ENCODE peak calls at places on chromosomes 7 and 10, in ten cellular contexts. H, O, D, F, Y, M, X, S, I and W are unnamed samples.

GRCh38 chr7:107150375-107151073 is 18.3 kb upstream of the HBP1 start:
- DNase-seq in F (peak), Y (peak), S (no peak), X (peak), H (no peak), D (peak), O (peak), I (peak), M (peak), W (peak)

GRCh38 chr7:130543611-130544010 is 51.7 kb downstream of the MEST start:
- DNase-seq in I (no peak), D (no peak), O (no peak), S (no peak), X (no peak), M (no peak), H (no peak), Y (no peak), F (no peak), W (no peak)

GRCh38 chr7:5672468-5672867 is 109.0 kb downstream of the RNF216 start:
- DNase-seq in H (no peak), O (no peak), I (no peak), F (no peak), M (no peak), D (no peak), X (no peak), Y (no peak), S (no peak), W (no peak)

GRCh38 chr10:69382382-69383117 is 34.2 kb downstream of the TACR2 start:
- DNase-seq in O (no peak), Y (no peak), I (no peak), S (no peak), X (no peak), H (peak), F (peak), M (peak), D (no peak), W (peak)

GRCh38 chr7:124390301-124390700 is 357.4 kb upstream of the TMEM229A start:
- DNase-seq in M (no peak), Y (no peak), I (no peak), H (no peak), D (no peak), S (no peak), X (no peak), O (no peak), F (no peak), W (no peak)

GRCh38 chr10:124156524-124157225 is 63.3 kb upstream of the CHST15 start:
- DNase-seq in H (no peak), I (no peak), M (peak), Y (no peak), F (no peak), S (no peak), O (no peak), D (no peak), X (no peak), W (no peak)

GRCh38 chr10:79196470-79197461 is 128.0 kb downstream of the ZMIZ1 start:
- DNase-seq in I (peak), H (no peak), X (peak), D (peak), S (no peak), Y (peak), F (peak), M (peak), O (peak), W (no peak)

GRCh38 chr10:78047314-78047891 is 13.7 kb downstream of the RPS24 start:
- DNase-seq in S (no peak), M (peak), O (peak), I (peak), D (peak), H (peak), F (peak), Y (peak), X (peak), W (peak)

GRCh38 chr10:95406651-95407280 is 116.0 kb upstream of the PDLIM1 start:
- DNase-seq in S (no peak), Y (no peak), X (no peak), F (no peak), D (no peak), M (peak), I (no peak), H (no peak), O (peak), W (no peak)

GRCh38 chr7:116698930-116699722 is 27.1 kb downstream of the MET start:
- DNase-seq in M (no peak), S (no peak), H (no peak), F (no peak), I (no peak), D (no peak), O (peak), Y (no peak), X (peak), W (no peak)

GRCh38 chr7:26403640-26404039 is 112.0 kb downstream of the SNX10 start:
- DNase-seq in O (no peak), H (no peak), I (no peak), D (no peak), S (no peak), F (no peak), M (no peak), Y (no peak), X (no peak), W (no peak)

GRCh38 chr7:137716061-137716460 is 130.7 kb downstream of the DGKI start:
- DNase-seq in D (no peak), O (no peak), S (no peak), H (no peak), M (no peak), F (no peak), X (no peak), I (no peak), Y (no peak), W (no peak)

GRCh38 chr7:81788241-81788640 is 18.4 kb upstream of the HGF start:
- DNase-seq in M (no peak), F (no peak), Y (no peak), S (peak), O (no peak), D (no peak), X (no peak), H (no peak), I (no peak), W (no peak)

GRCh38 chr7:37901890-37902524 is 14.6 kb downstream of the SFRP4 start:
- DNase-seq in S (no peak), O (no peak), X (no peak), Y (no peak), F (no peak), H (no peak), D (no peak), I (no peak), M (no peak), W (peak)

GRCh38 chr7:582931-583330 is 63.3 kb upstream of the PDGFA start:
- DNase-seq in Y (no peak), S (no peak), F (no peak), I (no peak), X (no peak), D (no peak), H (no peak), M (no peak), O (no peak), W (no peak)

GRCh38 chr7:8881916-8882315 is 448.5 kb downstream of the NXPH1 start:
- DNase-seq in X (no peak), O (no peak), H (no peak), S (no peak), M (no peak), I (no peak), D (no peak), Y (no peak), F (no peak), W (no peak)

GRCh38 chr10:11761431-11761830 is 19.2 kb downstream of the ECHDC3 start:
- DNase-seq in D (no peak), O (no peak), F (no peak), Y (no peak), I (no peak), X (no peak), S (no peak), M (no peak), H (no peak), W (no peak)

GRCh38 chr10:30929901-30930520 is 101.7 kb downstream of the ZNF438 start:
- DNase-seq in Y (no peak), O (no peak), X (no peak), F (no peak), D (no peak), S (no peak), I (no peak), H (no peak), M (no peak), W (no peak)

GRCh38 chr7:44398506-44398905 is 73.1 kb upstream of the CAMK2B start:
- DNase-seq in F (no peak), H (no peak), I (peak), Y (no peak), D (no peak), S (no peak), M (peak), O (peak), X (no peak), W (no peak)